ENCODE peak calls at places on chromosomes 11 and 22, in five cellular contexts. Q is A549, Z is K562, U is GM06990, X is coronary artery. F is an unnamed sample.

GRCh38 chr11:75654314-75654713 is 14.5 kb downstream of the MAP6 start:
- DNase-seq in Q (no peak), Z (no peak), U (no peak), X (no peak), F (no peak)

GRCh38 chr11:115153135-115153534 is 351.1 kb downstream of the CADM1 start:
- DNase-seq in Q (no peak), Z (no peak), U (no peak), X (no peak), F (no peak)

GRCh38 chr11:114265084-114265878 is 30.9 kb upstream of the NNMT start:
- DNase-seq in Q (no peak), Z (no peak), U (no peak), X (peak), F (no peak)

GRCh38 chr11:5092821-5093585 is 23.6 kb downstream of the OR52E1 start:
- DNase-seq in Q (no peak), Z (no peak), U (no peak), X (no peak), F (no peak)

GRCh38 chr11:77580712-77581337 is 8.9 kb upstream of the AQP11 start:
- DNase-seq in Q (no peak), Z (no peak), U (no peak), X (no peak), F (peak)

GRCh38 chr22:37204045-37204655 is 8.1 kb downstream of the SSTR3 start:
- DNase-seq in Q (no peak), Z (no peak), U (no peak), X (no peak), F (no peak)

GRCh38 chr11:30879322-30880020 is 293.3 kb upstream of the MPPED2 start:
- DNase-seq in Q (no peak), Z (no peak), U (no peak), X (no peak), F (peak)

GRCh38 chr22:40058265-40058664 is 63.5 kb downstream of the FAM83F start:
- DNase-seq in Q (no peak), Z (no peak), U (no peak), X (no peak), F (no peak)

GRCh38 chr11:16484434-16484833 is 128.1 kb upstream of the SOX6 start:
- DNase-seq in Q (no peak), Z (no peak), U (no peak), X (no peak), F (no peak)

GRCh38 chr11:113906038-113906437 is 1.4 kb downstream of the HTR3B start:
- DNase-seq in Q (peak), Z (no peak), U (no peak), X (no peak), F (peak)

GRCh38 chr11:122159173-122159701 is 43.2 kb upstream of the BLID start:
- DNase-seq in Q (no peak), Z (no peak), U (no peak), X (no peak), F (peak)

GRCh38 chr11:61967924-61968757 is 707 bp upstream of the FTH1 start:
- DNase-seq in Q (no peak), Z (peak), U (peak), X (no peak), F (no peak)

GRCh38 chr11:44398266-44399045 is 88.5 kb upstream of the ALX4 start:
- DNase-seq in Q (no peak), Z (no peak), U (no peak), X (no peak), F (no peak)

GRCh38 chr11:19905280-19905853 is 192.7 kb downstream of the NAV2 start:
- DNase-seq in Q (peak), Z (peak), U (no peak), X (no peak), F (peak)

GRCh38 chr22:20867179-20868099 is 8.6 kb downstream of the SNAP29 start:
- DNase-seq in Q (no peak), Z (peak), U (no peak), X (no peak), F (peak)

GRCh38 chr11:35145249-35145648 is 6.3 kb downstream of the CD44 start:
- DNase-seq in Q (no peak), Z (peak), U (peak), X (no peak), F (no peak)

GRCh38 chr22:17370036-17370765 is 941 bp downstream of the CECR2 start:
- DNase-seq in Q (no peak), Z (no peak), U (peak), X (no peak), F (peak)

GRCh38 chr11:67404515-67405195 is 772 bp downstream of the TBC1D10C start:
- DNase-seq in Q (no peak), Z (no peak), U (no peak), X (no peak), F (no peak)

GRCh38 chr11:8342821-8343681 is 79.4 kb upstream of the LMO1 start:
- DNase-seq in Q (no peak), Z (no peak), U (peak), X (no peak), F (no peak)

GRCh38 chr22:29351891-29352290 is 36.4 kb upstream of the RASL10A start:
- DNase-seq in Q (no peak), Z (no peak), U (no peak), X (no peak), F (no peak)

GRCh38 chr11:78054971-78055370 is 8.7 kb upstream of the THRSP start:
- DNase-seq in Q (no peak), Z (no peak), U (no peak), X (no peak), F (no peak)

GRCh38 chr11:62726156-62727006 is 876 bp downstream of the HNRNPUL2 start:
- DNase-seq in Q (no peak), Z (no peak), U (no peak), X (no peak), F (no peak)

GRCh38 chr22:49749885-49750510 is 77.7 kb downstream of the BRD1 start:
- DNase-seq in Q (no peak), Z (no peak), U (no peak), X (peak), F (no peak)

GRCh38 chr11:19117760-19118097 is 761 bp downstream of the ZDHHC13 start:
- DNase-seq in Q (no peak), Z (no peak), U (no peak), X (no peak), F (no peak)

GRCh38 chr11:93822359-93822758 is 28.1 kb downstream of the VSTM5 start:
- DNase-seq in Q (no peak), Z (no peak), U (no peak), X (no peak), F (no peak)

GRCh38 chr11:353315-353857 is 15.9 kb upstream of the B4GALNT4 start:
- DNase-seq in Q (no peak), Z (peak), U (no peak), X (peak), F (no peak)

GRCh38 chr22:46092011-46092410 is 58.3 kb upstream of the PPARA start:
- DNase-seq in Q (no peak), Z (no peak), U (no peak), X (no peak), F (no peak)

GRCh38 chr11:18239655-18240054 is 3.1 kb upstream of the SAA4 start:
- DNase-seq in Q (no peak), Z (no peak), U (no peak), X (no peak), F (no peak)

GRCh38 chr11:36594316-36594989 is at the start of gene IFTAP:
- DNase-seq in Q (peak), Z (peak), U (no peak), X (peak), F (peak)

GRCh38 chr11:116471608-116472007 is 301.2 kb downstream of the BUD13 start:
- DNase-seq in Q (no peak), Z (no peak), U (no peak), X (no peak), F (peak)

DNA sequence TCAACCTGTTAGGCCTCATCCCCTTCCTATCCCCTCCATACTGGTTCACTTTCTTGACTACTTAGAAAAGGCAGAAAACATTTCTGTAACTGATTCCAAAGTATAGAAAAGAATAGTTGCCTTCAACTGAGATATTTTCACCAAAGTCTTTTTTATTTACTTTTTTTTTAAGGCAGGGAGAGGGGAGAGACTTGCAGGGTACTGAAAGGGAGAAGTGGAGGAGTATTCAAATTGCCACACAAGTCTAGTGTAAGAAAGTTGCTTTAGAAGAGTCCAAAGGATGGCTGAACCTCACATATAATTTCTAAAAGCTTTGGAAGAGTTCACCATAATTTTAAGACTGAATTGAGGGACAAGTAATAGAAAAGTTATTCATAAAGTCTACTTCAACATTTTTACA is 6.3 kb downstream of the PHF21A start:
- DNase-seq in Q (no peak), Z (no peak), U (no peak), X (no peak), F (no peak)
- H3K4me3 ChIP-seq in Q (no peak), Z (no peak), U (no peak), X (no peak), F (peak)

GRCh38 chr11:109378049-109378448 is 43.9 kb upstream of the C11orf87 start:
- DNase-seq in Q (no peak), Z (no peak), U (no peak), X (no peak), F (peak)
- H3K4me3 ChIP-seq in Q (no peak), Z (no peak), U (no peak), X (no peak), F (no peak)

GRCh38 chr11:134413334-134414035 is 1.4 kb upstream of the B3GAT1 start:
- DNase-seq in Q (no peak), Z (no peak), U (no peak), X (no peak), F (no peak)
- H3K4me3 ChIP-seq in Q (no peak), Z (no peak), U (no peak), X (no peak), F (no peak)

GRCh38 chr11:63770763-63771162 is 2.2 kb upstream of the ZFTA start:
- DNase-seq in Q (no peak), Z (no peak), U (no peak), X (no peak), F (no peak)

GRCh38 chr11:63768232-63769043 is at the start of gene ZFTA:
- DNase-seq in Q (peak), Z (peak), U (peak), X (no peak), F (peak)

GRCh38 chr11:63767415-63768231 is 952 bp downstream of the ZFTA start:
- DNase-seq in Q (peak), Z (peak), U (peak), X (peak), F (peak)

GRCh38 chr11:63769719-63770443 is 1.3 kb upstream of the ZFTA start:
- DNase-seq in Q (no peak), Z (no peak), U (peak), X (peak), F (no peak)

DNA sequence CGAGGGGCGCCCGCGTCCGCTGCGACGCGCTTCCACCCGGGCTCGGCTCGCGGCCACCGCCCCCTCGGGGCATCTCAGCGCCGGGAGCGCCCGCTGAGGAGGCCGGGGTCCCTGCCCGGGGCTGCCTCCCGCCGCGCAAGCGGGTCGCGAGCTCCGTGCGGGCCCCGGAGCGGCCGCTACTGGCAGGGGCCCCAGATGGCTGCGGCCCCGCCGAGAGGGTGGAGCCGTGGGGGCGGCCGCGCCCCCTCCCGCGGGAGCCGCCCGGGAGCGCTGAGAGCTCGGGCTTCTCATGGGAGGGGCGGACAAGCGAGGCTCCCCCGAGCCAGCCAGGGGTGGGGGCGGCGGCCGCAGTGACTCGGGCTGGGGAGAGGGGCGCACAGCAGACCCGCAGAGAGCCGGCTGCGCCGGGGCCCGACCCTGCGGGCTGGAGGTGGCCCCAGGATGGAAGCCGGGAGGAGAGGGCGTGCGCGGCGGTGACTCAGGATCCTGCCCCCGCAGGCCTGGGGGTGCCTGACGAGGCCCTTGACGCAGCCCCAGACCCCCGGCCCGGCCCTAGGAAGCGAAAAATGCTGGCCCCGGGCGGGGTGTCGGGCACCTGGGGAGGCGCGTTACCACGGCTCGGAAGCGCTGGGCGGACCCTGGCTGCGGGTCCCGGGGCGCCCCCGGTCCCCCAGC is 606 bp upstream of the ZFTA start:
- DNase-seq in Q (no peak), Z (peak), U (peak), X (no peak), F (peak)
- H3K4me3 ChIP-seq in Q (peak), Z (peak), U (peak), X (peak), F (peak)

DNA sequence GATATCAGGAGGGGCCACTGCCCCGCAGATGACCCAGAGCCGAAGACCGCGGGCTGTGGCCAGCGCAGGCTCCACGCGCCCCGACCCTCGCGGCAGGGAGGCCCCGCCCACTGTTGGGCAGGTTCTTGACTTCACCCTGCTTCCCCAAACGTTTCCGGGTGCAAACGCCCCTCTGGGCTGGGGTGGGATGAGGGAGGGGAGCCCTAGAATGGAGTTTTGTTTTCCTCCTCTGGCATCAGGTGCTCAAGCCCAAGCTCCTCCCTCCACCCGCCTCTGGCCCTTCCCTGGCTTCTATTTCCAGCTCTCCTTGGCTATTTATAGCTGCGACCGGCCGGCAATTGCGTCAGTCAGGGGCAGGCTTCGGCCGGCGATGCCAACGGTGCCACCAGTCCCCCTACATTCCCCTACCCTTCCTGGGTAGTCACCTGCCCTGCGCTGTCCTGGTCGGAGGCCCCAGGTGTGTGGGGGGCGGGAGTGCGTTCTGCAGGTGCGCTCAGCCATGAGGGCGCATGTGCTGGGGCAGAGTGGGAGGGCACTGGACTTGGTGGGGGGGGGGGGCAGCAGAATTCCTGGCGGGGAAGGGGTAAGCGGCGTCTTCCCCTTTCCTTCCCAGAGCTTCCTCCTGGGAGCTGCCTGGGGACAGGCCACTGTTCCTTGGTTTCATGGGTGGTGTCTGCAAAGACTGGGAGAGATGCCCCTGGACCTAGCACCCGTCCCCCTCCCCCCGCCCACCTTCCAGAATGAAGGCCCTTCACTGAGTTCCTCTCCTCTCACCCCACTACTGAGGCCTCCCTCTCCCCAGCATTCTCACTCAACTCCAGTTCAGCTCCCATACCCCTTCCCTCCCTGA is 23.6 kb downstream of the DUSP8 start:
- DNase-seq in Q (peak), Z (no peak), U (no peak), X (peak), F (peak)
- H3K4me3 ChIP-seq in Q (peak), Z (no peak), U (no peak), X (peak), F (no peak)